ENCODE peak calls at places on chromosomes 16 and 17, in six cellular contexts. One of them, this sample, is unnamed.

GRCh38 chr17:19904412-19904811 is 36.7 kb upstream of the ULK2 start:
- DNase-seq in GM12891: no peak
- DNase-seq in GM12878: no peak
- DNase-seq in H1: no peak
- DNase-seq in K562: no peak
- DNase-seq in HepG2: peak
- DNase-seq in this sample: no peak

GRCh38 chr16:4370570-4371480 is 823 bp upstream of the VASN start:
- DNase-seq in GM12891: no peak
- DNase-seq in GM12878: no peak
- DNase-seq in H1: no peak
- DNase-seq in K562: peak
- DNase-seq in HepG2: peak
- DNase-seq in this sample: no peak

GRCh38 chr17:71360301-71360700 is 760.5 kb upstream of the SOX9 start:
- DNase-seq in GM12891: no peak
- DNase-seq in GM12878: no peak
- DNase-seq in H1: no peak
- DNase-seq in K562: no peak
- DNase-seq in HepG2: no peak
- DNase-seq in this sample: no peak

GRCh38 chr16:10465821-10466220 is 80.0 kb downstream of the ATF7IP2 start:
- DNase-seq in GM12891: no peak
- DNase-seq in GM12878: no peak
- DNase-seq in H1: no peak
- DNase-seq in K562: no peak
- DNase-seq in HepG2: no peak
- DNase-seq in this sample: no peak

GRCh38 chr17:39132192-39132600 is 19.2 kb downstream of the PLXDC1 start:
- DNase-seq in GM12891: no peak
- DNase-seq in GM12878: no peak
- DNase-seq in H1: no peak
- DNase-seq in K562: no peak
- DNase-seq in HepG2: no peak
- DNase-seq in this sample: no peak

GRCh38 chr16:89660146-89660545 is 2.5 kb downstream of the SPATA33 start:
- DNase-seq in GM12891: no peak
- DNase-seq in GM12878: no peak
- DNase-seq in H1: no peak
- DNase-seq in K562: no peak
- DNase-seq in HepG2: no peak
- DNase-seq in this sample: no peak

GRCh38 chr17:42116705-42117396 is 4.3 kb downstream of the KAT2A start:
- DNase-seq in GM12891: no peak
- DNase-seq in GM12878: no peak
- DNase-seq in H1: peak
- DNase-seq in K562: peak
- DNase-seq in HepG2: peak
- DNase-seq in this sample: peak

GRCh38 chr17:56203430-56203829 is 50.2 kb downstream of the ANKFN1 start:
- DNase-seq in GM12891: no peak
- DNase-seq in GM12878: no peak
- DNase-seq in H1: no peak
- DNase-seq in K562: peak
- DNase-seq in HepG2: peak
- DNase-seq in this sample: no peak

GRCh38 chr17:48927978-48928716 is 16.5 kb downstream of the SNF8 start:
- DNase-seq in GM12891: no peak
- DNase-seq in GM12878: no peak
- DNase-seq in H1: no peak
- DNase-seq in K562: peak
- DNase-seq in HepG2: no peak
- DNase-seq in this sample: no peak

GRCh38 chr16:78500659-78501226 is 401.3 kb downstream of the WWOX start:
- DNase-seq in GM12891: no peak
- DNase-seq in GM12878: no peak
- DNase-seq in H1: no peak
- DNase-seq in K562: no peak
- DNase-seq in HepG2: peak
- DNase-seq in this sample: no peak

GRCh38 chr17:50033316-50033715 is 22.6 kb upstream of the ITGA3 start:
- DNase-seq in GM12891: no peak
- DNase-seq in GM12878: no peak
- DNase-seq in H1: no peak
- DNase-seq in K562: no peak
- DNase-seq in HepG2: no peak
- DNase-seq in this sample: no peak

GRCh38 chr17:50134206-50135110 is 4.5 kb upstream of the SAMD14 start:
- DNase-seq in GM12891: no peak
- DNase-seq in GM12878: no peak
- DNase-seq in H1: no peak
- DNase-seq in K562: no peak
- DNase-seq in HepG2: no peak
- DNase-seq in this sample: no peak

GRCh38 chr17:58364270-58364942 is 12.4 kb upstream of the SUPT4H1 start:
- DNase-seq in GM12891: no peak
- DNase-seq in GM12878: no peak
- DNase-seq in H1: no peak
- DNase-seq in K562: peak
- DNase-seq in HepG2: peak
- DNase-seq in this sample: no peak

GRCh38 chr16:397135-397661 is at the start of gene NME4:
- DNase-seq in GM12891: peak
- DNase-seq in GM12878: no peak
- DNase-seq in H1: no peak
- DNase-seq in K562: peak
- DNase-seq in HepG2: no peak
- DNase-seq in this sample: peak

GRCh38 chr16:2339521-2340484 is 725 bp downstream of the ABCA3 start:
- DNase-seq in GM12891: peak
- DNase-seq in GM12878: no peak
- DNase-seq in H1: no peak
- DNase-seq in K562: peak
- DNase-seq in HepG2: peak
- DNase-seq in this sample: peak

GRCh38 chr16:66468321-66468965 is 41.3 kb downstream of the BEAN1 start:
- DNase-seq in GM12891: no peak
- DNase-seq in GM12878: no peak
- DNase-seq in H1: no peak
- DNase-seq in K562: no peak
- DNase-seq in HepG2: no peak
- DNase-seq in this sample: no peak

GRCh38 chr17:70076189-70076588 is 1.2 kb downstream of the KCNJ16 start:
- DNase-seq in GM12891: no peak
- DNase-seq in GM12878: no peak
- DNase-seq in H1: no peak
- DNase-seq in K562: no peak
- DNase-seq in HepG2: no peak
- DNase-seq in this sample: no peak

GRCh38 chr17:56185491-56185890 is 32.2 kb downstream of the ANKFN1 start:
- DNase-seq in GM12891: no peak
- DNase-seq in GM12878: no peak
- DNase-seq in H1: no peak
- DNase-seq in K562: no peak
- DNase-seq in HepG2: no peak
- DNase-seq in this sample: no peak

GRCh38 chr16:48507346-48507745 is 102.6 kb downstream of the N4BP1 start:
- DNase-seq in GM12891: no peak
- DNase-seq in GM12878: no peak
- DNase-seq in H1: no peak
- DNase-seq in K562: no peak
- DNase-seq in HepG2: no peak
- DNase-seq in this sample: no peak

GRCh38 chr16:28596840-28597691 is at the start of gene SULT1A2:
- DNase-seq in GM12891: no peak
- DNase-seq in GM12878: no peak
- DNase-seq in H1: no peak
- DNase-seq in K562: peak
- DNase-seq in HepG2: peak
- DNase-seq in this sample: no peak

GRCh38 chr17:78174332-78174869 is 6.0 kb downstream of the SYNGR2 start:
- DNase-seq in GM12891: no peak
- DNase-seq in GM12878: no peak
- DNase-seq in H1: no peak
- DNase-seq in K562: no peak
- DNase-seq in HepG2: no peak
- DNase-seq in this sample: no peak

GRCh38 chr16:78705694-78706093 is 606.2 kb downstream of the WWOX start:
- DNase-seq in GM12891: no peak
- DNase-seq in GM12878: peak
- DNase-seq in H1: no peak
- DNase-seq in K562: peak
- DNase-seq in HepG2: peak
- DNase-seq in this sample: no peak

GRCh38 chr16:86388976-86389375 is 121.4 kb upstream of the FOXF1 start:
- DNase-seq in GM12891: no peak
- DNase-seq in GM12878: no peak
- DNase-seq in H1: no peak
- DNase-seq in K562: no peak
- DNase-seq in HepG2: no peak
- DNase-seq in this sample: no peak

GRCh38 chr16:84618428-84619102 is 687 bp upstream of the COTL1 start:
- DNase-seq in GM12891: no peak
- DNase-seq in GM12878: no peak
- DNase-seq in H1: peak
- DNase-seq in K562: peak
- DNase-seq in HepG2: peak
- DNase-seq in this sample: no peak

GRCh38 chr16:22732959-22733358 is 81.0 kb upstream of the HS3ST2 start:
- DNase-seq in GM12891: no peak
- DNase-seq in GM12878: no peak
- DNase-seq in H1: no peak
- DNase-seq in K562: no peak
- DNase-seq in HepG2: no peak
- DNase-seq in this sample: no peak

GRCh38 chr16:69301861-69302260 is 9.3 kb upstream of the VPS4A start:
- DNase-seq in GM12891: no peak
- DNase-seq in GM12878: no peak
- DNase-seq in H1: no peak
- DNase-seq in K562: no peak
- DNase-seq in HepG2: no peak
- DNase-seq in this sample: no peak

GRCh38 chr16:69306031-69306430 is 5.1 kb upstream of the VPS4A start:
- DNase-seq in GM12891: no peak
- DNase-seq in GM12878: no peak
- DNase-seq in H1: no peak
- DNase-seq in K562: no peak
- DNase-seq in HepG2: no peak
- DNase-seq in this sample: no peak

GRCh38 chr16:69298261-69298660 is 12.9 kb upstream of the VPS4A start:
- DNase-seq in GM12891: no peak
- DNase-seq in GM12878: no peak
- DNase-seq in H1: no peak
- DNase-seq in K562: no peak
- DNase-seq in HepG2: no peak
- DNase-seq in this sample: no peak

GRCh38 chr16:69301187-69301586 is 10.0 kb upstream of the VPS4A start:
- DNase-seq in GM12891: no peak
- DNase-seq in GM12878: no peak
- DNase-seq in H1: no peak
- DNase-seq in K562: no peak
- DNase-seq in HepG2: no peak
- DNase-seq in this sample: no peak

DNA sequence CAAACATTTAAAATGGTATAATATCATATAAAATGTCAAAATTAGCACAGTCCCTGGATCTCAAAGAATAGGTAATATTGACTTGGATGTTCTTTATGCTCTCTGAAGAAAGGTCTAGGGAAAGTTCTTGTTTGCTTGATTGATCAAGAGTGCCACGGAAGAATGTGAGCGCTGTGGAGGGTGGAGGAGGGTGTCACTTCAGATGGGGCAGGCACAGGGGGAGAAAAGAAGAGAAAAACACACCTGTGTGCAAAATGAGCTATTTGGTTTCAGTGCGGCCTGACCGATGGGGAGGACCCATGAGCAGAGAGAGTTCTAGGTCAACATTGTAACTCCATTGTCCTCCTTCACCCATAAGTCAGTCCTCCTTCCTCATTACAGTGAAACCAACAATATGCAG is 8.8 kb upstream of the VPS4A start:
- DNase-seq in GM12891: no peak
- DNase-seq in GM12878: no peak
- DNase-seq in H1: no peak
- DNase-seq in K562: no peak
- DNase-seq in HepG2: no peak
- DNase-seq in this sample: no peak
- TF ChIP-seq TAF1 in GM12891: no peak
- TF ChIP-seq TAF1 in GM12878: no peak
- TF ChIP-seq TAF1 in H1: no peak
- TF ChIP-seq TAF1 in K562: no peak
- TF ChIP-seq TAF1 in HepG2: no peak
- TF ChIP-seq TAF1 in this sample: no peak

GRCh38 chr17:35587074-35587961 is at the start of gene AP2B1:
- DNase-seq in GM12891: peak
- DNase-seq in GM12878: peak
- DNase-seq in H1: peak
- DNase-seq in K562: peak
- DNase-seq in HepG2: peak
- DNase-seq in this sample: peak
- TF ChIP-seq POLR2A in GM12891: peak
- TF ChIP-seq POLR2A in GM12878: peak
- TF ChIP-seq POLR2A in H1: peak
- TF ChIP-seq POLR2A in K562: peak
- TF ChIP-seq POLR2A in HepG2: peak
- TF ChIP-seq POLR2A in this sample: peak

DNA sequence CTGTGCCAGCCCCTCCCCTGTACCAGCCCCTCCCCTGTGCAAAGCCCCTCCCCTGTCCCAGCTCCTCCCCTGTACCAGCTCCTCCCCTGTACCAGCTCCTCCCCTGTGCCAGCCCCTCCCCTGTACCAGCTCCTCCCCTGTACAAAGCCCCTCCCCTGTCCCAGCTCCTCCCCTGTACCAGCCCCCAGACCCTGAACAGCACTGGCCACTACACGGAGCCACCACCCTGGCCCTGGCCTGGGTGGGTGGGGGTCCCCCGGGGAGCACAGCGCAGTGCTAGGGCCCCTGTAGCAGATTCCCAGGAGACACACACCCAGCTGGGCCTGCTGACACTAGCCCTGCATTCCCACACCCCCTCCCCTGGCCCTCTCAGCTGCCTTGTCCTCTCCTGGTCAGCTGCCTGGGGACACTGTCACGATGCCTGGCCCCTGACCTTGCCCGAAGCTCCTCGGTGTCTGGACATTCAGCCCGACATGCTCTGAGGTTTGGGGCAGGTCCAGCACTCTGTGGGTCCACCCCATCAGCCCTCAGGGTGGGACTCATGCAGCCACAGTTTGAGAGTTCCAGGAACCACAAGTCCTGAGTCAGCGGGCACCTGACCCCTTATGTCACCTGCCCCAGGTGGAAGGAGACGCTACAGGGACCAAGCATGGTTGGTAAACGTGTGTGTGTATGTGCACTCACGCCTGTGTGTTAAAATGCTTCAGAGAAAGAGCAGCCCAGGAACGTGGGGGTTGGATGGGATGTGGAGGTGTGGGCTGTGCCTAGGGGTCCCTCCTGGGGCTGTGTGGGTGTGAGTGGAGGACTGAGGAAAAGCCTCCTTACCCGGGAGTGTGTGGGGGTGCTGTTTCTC is 114.2 kb downstream of the METRNL start:
- DNase-seq in GM12891: no peak
- DNase-seq in GM12878: no peak
- DNase-seq in H1: no peak
- DNase-seq in K562: no peak
- DNase-seq in HepG2: no peak
- DNase-seq in this sample: no peak
- TF ChIP-seq TAF1 in GM12891: no peak
- TF ChIP-seq TAF1 in GM12878: no peak
- TF ChIP-seq TAF1 in H1: no peak
- TF ChIP-seq TAF1 in K562: no peak
- TF ChIP-seq TAF1 in HepG2: no peak
- TF ChIP-seq TAF1 in this sample: no peak

GRCh38 chr17:28041068-28041843 is 1.2 kb upstream of the NLK start:
- DNase-seq in GM12891: peak
- DNase-seq in GM12878: peak
- DNase-seq in H1: peak
- DNase-seq in K562: peak
- DNase-seq in HepG2: peak
- DNase-seq in this sample: peak
- TF ChIP-seq POLR2A in GM12891: peak
- TF ChIP-seq POLR2A in GM12878: peak
- TF ChIP-seq POLR2A in H1: no peak
- TF ChIP-seq POLR2A in K562: peak
- TF ChIP-seq POLR2A in HepG2: peak
- TF ChIP-seq POLR2A in this sample: peak